ENCODE peak calls at places on chromosomes 12 and 14, in seven cellular contexts. One of them, this sample, is unnamed.

GRCh38 chr14:76516884-76517283 is 140.9 kb downstream of the ESRRB start:
- DNase-seq in SW 1271: no peak
- DNase-seq in T-helper 9 cell: no peak
- DNase-seq in NCI-H1092 treated with DMSO at 0.1 percent for 48 hours: no peak
- DNase-seq in nephron progenitor cell: no peak
- DNase-seq in SW480: no peak
- DNase-seq in putamen: no peak
- DNase-seq in this sample: no peak

GRCh38 chr12:82756303-82756702 is 69.6 kb downstream of the TMTC2 start:
- DNase-seq in nephron progenitor cell: no peak
- DNase-seq in SW480: no peak
- DNase-seq in NCI-H1092 treated with DMSO at 0.1 percent for 48 hours: no peak
- DNase-seq in SW 1271: no peak
- DNase-seq in putamen: no peak
- DNase-seq in T-helper 9 cell: no peak
- DNase-seq in this sample: no peak

GRCh38 chr12:49403887-49404517 is 36.7 kb downstream of the SPATS2 start:
- DNase-seq in T-helper 9 cell: no peak
- DNase-seq in putamen: no peak
- DNase-seq in SW 1271: no peak
- DNase-seq in nephron progenitor cell: no peak
- DNase-seq in NCI-H1092 treated with DMSO at 0.1 percent for 48 hours: no peak
- DNase-seq in SW480: no peak
- DNase-seq in this sample: no peak

GRCh38 chr12:29691146-29691854 is 92.4 kb downstream of the TMTC1 start:
- DNase-seq in nephron progenitor cell: no peak
- DNase-seq in T-helper 9 cell: no peak
- DNase-seq in SW 1271: no peak
- DNase-seq in putamen: no peak
- DNase-seq in SW480: no peak
- DNase-seq in NCI-H1092 treated with DMSO at 0.1 percent for 48 hours: no peak
- DNase-seq in this sample: no peak

GRCh38 chr12:131800594-131801135 is 27.5 kb upstream of the MMP17 start:
- DNase-seq in SW480: no peak
- DNase-seq in nephron progenitor cell: no peak
- DNase-seq in NCI-H1092 treated with DMSO at 0.1 percent for 48 hours: no peak
- DNase-seq in SW 1271: no peak
- DNase-seq in T-helper 9 cell: no peak
- DNase-seq in putamen: no peak
- DNase-seq in this sample: no peak

GRCh38 chr12:67981236-67982164 is 7.7 kb upstream of the IFNG-AS1 start:
- DNase-seq in putamen: no peak
- DNase-seq in NCI-H1092 treated with DMSO at 0.1 percent for 48 hours: peak
- DNase-seq in T-helper 9 cell: no peak
- DNase-seq in nephron progenitor cell: no peak
- DNase-seq in SW480: no peak
- DNase-seq in SW 1271: peak
- DNase-seq in this sample: no peak

GRCh38 chr12:76480800-76481199 is 78.8 kb downstream of the OSBPL8 start:
- DNase-seq in nephron progenitor cell: no peak
- DNase-seq in T-helper 9 cell: no peak
- DNase-seq in putamen: no peak
- DNase-seq in SW 1271: no peak
- DNase-seq in NCI-H1092 treated with DMSO at 0.1 percent for 48 hours: no peak
- DNase-seq in SW480: no peak
- DNase-seq in this sample: no peak

GRCh38 chr12:122858591-122859302 is 23.5 kb downstream of the HIP1R start:
- DNase-seq in nephron progenitor cell: no peak
- DNase-seq in SW480: no peak
- DNase-seq in SW 1271: no peak
- DNase-seq in T-helper 9 cell: no peak
- DNase-seq in NCI-H1092 treated with DMSO at 0.1 percent for 48 hours: no peak
- DNase-seq in putamen: no peak
- DNase-seq in this sample: peak

GRCh38 chr14:75213172-75213571 is 36.8 kb upstream of the TMED10 start:
- DNase-seq in T-helper 9 cell: no peak
- DNase-seq in SW480: peak
- DNase-seq in NCI-H1092 treated with DMSO at 0.1 percent for 48 hours: no peak
- DNase-seq in SW 1271: no peak
- DNase-seq in putamen: no peak
- DNase-seq in nephron progenitor cell: no peak
- DNase-seq in this sample: no peak

GRCh38 chr12:2324375-2324774 is 271.6 kb downstream of the CACNA1C start:
- DNase-seq in SW480: no peak
- DNase-seq in NCI-H1092 treated with DMSO at 0.1 percent for 48 hours: peak
- DNase-seq in T-helper 9 cell: no peak
- DNase-seq in SW 1271: no peak
- DNase-seq in nephron progenitor cell: peak
- DNase-seq in putamen: no peak
- DNase-seq in this sample: no peak

GRCh38 chr12:108722992-108723766 is 8.1 kb downstream of the CORO1C start:
- DNase-seq in SW480: no peak
- DNase-seq in NCI-H1092 treated with DMSO at 0.1 percent for 48 hours: no peak
- DNase-seq in putamen: no peak
- DNase-seq in T-helper 9 cell: no peak
- DNase-seq in nephron progenitor cell: no peak
- DNase-seq in SW 1271: peak
- DNase-seq in this sample: no peak

This sample was measured in left ventricle myocardium superior.